ENCODE peak calls at places on chromosomes 2 and 18, in five cellular contexts. J, C, O, N and W are unnamed samples.

GRCh38 chr2:99425022-99425421 is 64.8 kb downstream of the REV1 start:
- DNase-seq in J (no peak), C (peak; percentile 89), O (peak; percentile 95), N (peak; percentile 94), W (peak; percentile 91)

GRCh38 chr2:216949685-216950397 is 90.0 kb upstream of the TNP1 start:
- DNase-seq in J (no peak), C (no peak), O (no peak), N (no peak), W (no peak)

GRCh38 chr18:250685-251084 is 17.2 kb downstream of the THOC1 start:
- DNase-seq in J (no peak), C (no peak), O (peak; percentile 40), N (peak; percentile 50), W (no peak)

GRCh38 chr2:111522231-111522768 is 361.7 kb downstream of the ANAPC1 start:
- DNase-seq in J (no peak), C (peak; percentile 70), O (peak; percentile 53), N (peak; percentile 89), W (no peak)

GRCh38 chr2:137925599-137925998 is 38.7 kb upstream of the HNMT start:
- DNase-seq in J (no peak), C (no peak), O (no peak), N (peak; percentile 21), W (no peak)

GRCh38 chr2:117470311-117471095 is 344.0 kb upstream of the DDX18 start:
- DNase-seq in J (no peak), C (no peak), O (peak; percentile 5), N (no peak), W (no peak)

GRCh38 chr2:127576433-127577207 is 41.1 kb downstream of the MYO7B start:
- DNase-seq in J (peak; percentile 80), C (peak; percentile 85), O (peak; percentile 92), N (peak; percentile 55), W (peak; percentile 67)

GRCh38 chr2:67515538-67515937 is 118.4 kb downstream of the ETAA1 start:
- DNase-seq in J (no peak), C (no peak), O (no peak), N (no peak), W (no peak)

GRCh38 chr18:10563886-10564285 is 38.1 kb downstream of the NAPG start:
- DNase-seq in J (no peak), C (no peak), O (no peak), N (no peak), W (no peak)

GRCh38 chr2:86480105-86480504 is 38.9 kb downstream of the KDM3A start:
- DNase-seq in J (no peak), C (no peak), O (no peak), N (no peak), W (no peak)

GRCh38 chr2:202267495-202267894 is 1.9 kb downstream of the NOP58 start:
- DNase-seq in J (no peak), C (no peak), O (peak; percentile 26), N (peak; percentile 21), W (no peak)

GRCh38 chr2:202038471-202039277 is 5.0 kb downstream of the FZD7 start:
- DNase-seq in J (no peak), C (peak; percentile 49), O (peak; percentile 10), N (peak; percentile 36), W (peak; percentile 53)

GRCh38 chr2:196096982-196097745 is 28.5 kb upstream of the DNAH7 start:
- DNase-seq in J (no peak), C (no peak), O (no peak), N (no peak), W (no peak)

GRCh38 chr2:222671259-222672067 is at the start of gene MOGAT1:
- DNase-seq in J (no peak), C (no peak), O (no peak), N (no peak), W (no peak)

GRCh38 chr2:96156011-96156820 is 11.0 kb upstream of the DUSP2 start:
- DNase-seq in J (no peak), C (no peak), O (no peak), N (no peak), W (no peak)

GRCh38 chr2:223970343-223971128 is 13.3 kb downstream of the MRPL44 start:
- DNase-seq in J (no peak), C (peak; percentile 85), O (peak; percentile 82), N (peak; percentile 75), W (peak; percentile 65)

GRCh38 chr2:10537522-10538195 is 89.5 kb upstream of the ODC1 start:
- DNase-seq in J (no peak), C (no peak), O (no peak), N (no peak), W (no peak)

GRCh38 chr18:46250084-46250811 is 146.1 kb downstream of the HAUS1 start:
- DNase-seq in J (no peak), C (peak; percentile 80), O (peak; percentile 90), N (peak; percentile 96), W (peak; percentile 87)

GRCh38 chr2:157722580-157723234 is 94.0 kb upstream of the ACVR1C start:
- DNase-seq in J (no peak), C (peak; percentile 18), O (peak; percentile 17), N (peak; percentile 15), W (no peak)
- H3K4me3 ChIP-seq in J (no peak overlapping the region), C (no peak overlapping the region), O (no peak overlapping the region), N (no peak overlapping the region), W (no peak overlapping the region)

DNA sequence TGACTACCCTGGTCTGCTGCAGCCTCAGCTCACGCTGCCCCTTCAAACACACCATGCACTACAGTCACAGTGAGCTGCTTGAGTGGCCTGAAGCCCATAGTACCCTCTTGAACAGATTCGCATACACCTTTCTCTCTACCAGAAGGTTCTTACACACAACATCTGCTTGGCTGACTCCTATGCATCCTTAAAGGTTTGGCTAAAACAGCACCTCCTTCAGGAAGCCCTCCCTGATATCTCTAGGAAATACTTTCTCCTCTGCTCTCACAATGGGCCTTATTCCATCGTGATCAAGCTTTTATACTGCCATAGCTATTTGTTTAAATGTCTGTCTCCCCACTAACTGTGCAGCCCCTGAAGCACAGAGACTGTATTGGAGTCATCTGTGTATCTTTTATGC is 31.5 kb downstream of the TGFBRAP1 start:
- DNase-seq in J (no peak), C (no peak), O (no peak), N (no peak), W (no peak)
- TF ChIP-seq CTCF in J (no peak), C (no peak), O (no peak), N (no peak), W (no peak)

GRCh38 chr2:235500761-235501662 is 7.2 kb downstream of the AGAP1 start:
- DNase-seq in J (no peak), C (peak; percentile 51), O (peak; percentile 68), N (peak; percentile 73), W (peak; percentile 64)

GRCh38 chr2:235499306-235499812 is 5.5 kb downstream of the AGAP1 start:
- DNase-seq in J (no peak), C (no peak), O (no peak), N (no peak), W (no peak)

GRCh38 chr2:235498556-235499305 is 4.9 kb downstream of the AGAP1 start:
- DNase-seq in J (no peak), C (no peak), O (no peak), N (no peak), W (no peak)

GRCh38 chr2:235501663-235502009 is 7.8 kb downstream of the AGAP1 start:
- DNase-seq in J (no peak), C (no peak), O (no peak), N (no peak), W (no peak)

GRCh38 chr2:235500110-235500760 is 6.4 kb downstream of the AGAP1 start:
- DNase-seq in J (no peak), C (no peak), O (no peak), N (no peak), W (no peak)
- H3K4me3 ChIP-seq in J (no peak overlapping the region), C (no peak overlapping the region), O (no peak overlapping the region), N (no peak overlapping the region), W (no peak overlapping the region)

DNA sequence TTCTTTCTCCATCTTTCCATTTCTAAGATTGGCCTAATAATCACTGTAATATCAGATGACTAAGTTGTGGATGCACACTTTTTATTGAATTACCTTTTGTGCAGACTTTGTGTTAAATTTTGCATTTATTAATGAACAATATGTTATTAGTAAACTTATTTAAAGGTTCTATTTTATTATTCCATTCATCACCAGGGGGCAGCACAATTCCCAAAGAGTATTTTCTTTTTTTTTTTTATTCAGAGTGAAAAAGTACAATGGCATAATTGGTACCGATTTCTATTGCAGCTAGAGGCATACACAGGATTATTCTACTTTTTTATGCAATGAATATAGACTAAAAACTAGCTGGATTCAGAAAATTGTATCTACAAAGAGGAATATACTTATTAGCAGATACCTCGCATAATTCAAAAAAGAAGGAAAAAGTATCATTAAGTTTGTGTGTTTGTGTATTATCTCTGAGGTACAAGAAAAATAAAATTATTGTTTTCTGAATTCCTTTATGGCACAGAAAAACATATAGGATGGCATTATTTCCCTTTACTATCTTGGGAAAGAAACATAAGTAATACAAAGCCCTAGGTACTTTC is 390.6 kb downstream of the ERBB4 start:
- DNase-seq in J (no peak), C (peak; percentile 47), O (peak; percentile 44), N (peak; percentile 38), W (no peak)
- TF ChIP-seq CTCF in J (peak; percentile 60), C (peak; percentile 39), O (peak; percentile 41), N (peak; percentile 50), W (peak; percentile 22)